ENCODE peak calls at places on chromosomes 6 and 20, in ten cellular contexts. F, M, C, L, J, S, Z, V, E and B are unnamed samples.

GRCh38 chr6:100445512-100445911 is 19.2 kb downstream of the SIM1 start:
- DNase-seq in J (no peak), V (no peak), S (no peak), M (no peak), Z (no peak), E (peak), C (no peak), L (no peak), F (no peak), B (no peak)

GRCh38 chr6:12097791-12098190 is 85.7 kb downstream of the HIVEP1 start:
- DNase-seq in L (no peak), C (no peak), Z (peak), E (peak), J (no peak), S (no peak), F (peak), V (peak), M (no peak), B (no peak)

GRCh38 chr6:54491431-54491830 is 183.2 kb downstream of the TINAG start:
- DNase-seq in V (no peak), C (no peak), M (no peak), Z (no peak), F (no peak), S (no peak), J (no peak), E (peak), L (no peak), B (peak)

GRCh38 chr6:166005401-166005845 is 162.2 kb downstream of the TBXT start:
- DNase-seq in L (no peak), C (no peak), E (peak), J (no peak), V (peak), F (no peak), S (peak), M (peak), Z (peak), B (no peak)

GRCh38 chr6:11225990-11226389 is 6.5 kb downstream of the NEDD9 start:
- DNase-seq in L (no peak), E (no peak), S (no peak), F (no peak), Z (no peak), V (no peak), C (no peak), M (no peak), J (no peak), B (no peak)

GRCh38 chr6:84568971-84569370 is 195.4 kb downstream of the TBX18 start:
- DNase-seq in M (peak), L (no peak), Z (peak), F (peak), E (peak), V (peak), J (no peak), S (peak), C (no peak), B (no peak)

GRCh38 chr6:127352519-127352918 is 9.1 kb upstream of the ECHDC1 start:
- DNase-seq in L (no peak), E (no peak), S (no peak), C (no peak), M (no peak), Z (no peak), V (no peak), F (no peak), J (no peak), B (no peak)

GRCh38 chr6:19772891-19773290 is 64.3 kb upstream of the ID4 start:
- DNase-seq in F (no peak), C (no peak), Z (no peak), E (no peak), M (no peak), J (no peak), V (no peak), S (no peak), L (no peak), B (no peak)

GRCh38 chr6:11762782-11763459 is 15.7 kb downstream of the ADTRP start:
- DNase-seq in Z (no peak), S (no peak), F (no peak), L (no peak), C (no peak), J (no peak), E (peak), V (no peak), M (no peak), B (no peak)

GRCh38 chr6:89369009-89369408 is 16.5 kb upstream of the UBE2J1 start:
- DNase-seq in Z (peak), V (peak), S (peak), L (peak), C (no peak), M (peak), J (no peak), F (peak), E (peak), B (no peak)

GRCh38 chr6:4899249-4899648 is 104.6 kb downstream of the RPP40 start:
- DNase-seq in F (no peak), L (no peak), Z (no peak), E (no peak), S (no peak), V (no peak), M (no peak), C (no peak), J (no peak), B (no peak)

GRCh38 chr6:110664933-110665332 is 150.3 kb downstream of the CDK19 start:
- DNase-seq in C (no peak), S (peak), Z (peak), M (no peak), V (peak), E (peak), J (no peak), L (no peak), F (no peak), B (no peak)

GRCh38 chr6:100460650-100461204 is 4.0 kb downstream of the SIM1 start:
- DNase-seq in M (peak), F (peak), S (no peak), J (no peak), V (no peak), C (no peak), Z (no peak), E (peak), L (no peak), B (no peak)

GRCh38 chr6:12354499-12354898 is 64.3 kb downstream of the EDN1 start:
- DNase-seq in J (no peak), M (no peak), C (no peak), S (peak), E (peak), Z (peak), F (no peak), V (peak), L (no peak), B (peak)

GRCh38 chr6:144055121-144055931 is 40.0 kb downstream of the SF3B5 start:
- DNase-seq in M (no peak), E (no peak), F (no peak), C (no peak), S (no peak), L (no peak), Z (no peak), V (no peak), J (no peak), B (no peak)

GRCh38 chr6:151763938-151764680 is 43.4 kb upstream of the ESR1 start:
- DNase-seq in Z (peak), J (peak), E (peak), M (peak), C (peak), V (peak), S (peak), F (peak), L (peak), B (no peak)

GRCh38 chr6:33724281-33725023 is 13.0 kb upstream of the UQCC2 start:
- DNase-seq in C (no peak), Z (no peak), V (no peak), E (no peak), S (no peak), L (peak), M (no peak), F (no peak), J (peak), B (no peak)

GRCh38 chr20:25987073-25987927 is 290.6 kb upstream of the ZNF337 start:
- DNase-seq in V (peak), C (peak), F (peak), Z (peak), J (peak), S (peak), M (peak), L (peak), E (peak), B (no peak)

GRCh38 chr6:135909737-135910387 is 58.4 kb downstream of the PDE7B start:
- DNase-seq in J (no peak), M (peak), Z (peak), S (peak), F (peak), V (peak), L (no peak), C (no peak), E (peak), B (no peak)

GRCh38 chr20:63234693-63235398 is 859 bp upstream of the BIRC7 start:
- DNase-seq in F (no peak), J (no peak), M (peak), Z (no peak), C (no peak), L (no peak), E (peak), V (no peak), S (no peak), B (no peak)

GRCh38 chr20:14929388-14929787 is 592.0 kb upstream of the FLRT3 start:
- DNase-seq in E (no peak), J (no peak), L (no peak), V (no peak), C (no peak), S (no peak), M (no peak), F (no peak), Z (no peak), B (no peak)

GRCh38 chr6:71579902-71580301 is 291.3 kb downstream of the OGFRL1 start:
- DNase-seq in J (no peak), S (no peak), M (no peak), Z (no peak), L (no peak), F (no peak), V (no peak), E (no peak), C (no peak), B (no peak)

GRCh38 chr6:71584712-71585436 is 296.3 kb downstream of the OGFRL1 start:
- DNase-seq in J (peak), L (no peak), M (no peak), E (no peak), C (no peak), Z (no peak), V (no peak), F (no peak), S (no peak), B (no peak)

GRCh38 chr6:71585472-71585871 is 296.9 kb downstream of the OGFRL1 start:
- DNase-seq in V (no peak), Z (no peak), M (no peak), C (no peak), S (no peak), F (no peak), L (no peak), E (no peak), J (peak), B (no peak)

GRCh38 chr6:71577766-71578165 is 289.2 kb downstream of the OGFRL1 start:
- DNase-seq in C (no peak), L (no peak), S (no peak), Z (no peak), V (no peak), J (no peak), E (no peak), M (no peak), F (no peak), B (no peak)

GRCh38 chr6:71582820-71583219 is 294.2 kb downstream of the OGFRL1 start:
- DNase-seq in J (no peak), F (no peak), Z (no peak), S (no peak), L (no peak), V (no peak), C (no peak), M (no peak), E (no peak), B (no peak)
- H3K4me3 ChIP-seq in J (no peak), F (no peak), Z (no peak), S (no peak), L (no peak), V (no peak), C (no peak), M (no peak), E (no peak), B (no peak)

GRCh38 chr20:32623667-32624157 is 38.6 kb upstream of the NOL4L start:
- DNase-seq in F (no peak), M (no peak), Z (no peak), V (no peak), S (no peak), C (no peak), J (no peak), L (no peak), E (no peak), B (no peak)
- TF ChIP-seq CTCF in F (no peak), M (no peak), Z (no peak), V (no peak), S (no peak), C (no peak), J (no peak), L (no peak), E (no peak), B (no peak)

DNA sequence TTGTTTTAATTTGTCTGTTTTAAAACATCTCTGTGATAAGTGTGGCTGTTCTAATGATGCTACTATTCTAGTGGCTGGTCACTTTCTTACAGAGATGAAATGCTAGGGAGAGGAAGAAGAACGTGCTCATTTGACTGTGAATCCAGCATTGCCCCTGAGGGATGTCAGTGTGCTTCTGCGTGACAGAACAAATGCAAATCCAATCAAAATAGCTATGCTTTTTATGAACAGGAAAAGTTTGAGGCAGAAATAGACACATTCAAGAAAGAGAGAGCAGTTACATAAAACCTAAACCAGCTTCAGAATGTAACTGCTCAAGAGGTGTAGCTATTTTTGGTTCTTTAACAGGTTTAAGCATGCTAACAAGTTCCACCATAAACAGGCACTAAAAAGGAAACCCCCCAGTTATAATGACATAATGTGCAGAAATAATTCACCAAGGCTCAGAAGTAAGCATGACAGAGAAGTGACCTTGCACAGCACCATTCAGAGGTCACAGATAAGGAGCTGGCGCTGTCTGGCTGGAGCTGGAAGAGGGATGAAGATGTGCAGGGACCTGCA is 385.3 kb downstream of the EPM2A start:
- DNase-seq in M (no peak), L (no peak), Z (no peak), V (no peak), E (no peak), C (no peak), F (no peak), J (no peak), S (no peak), B (no peak)
- H3K4me3 ChIP-seq in M (no peak), L (no peak), Z (no peak), V (no peak), E (no peak), C (no peak), F (no peak), J (no peak), S (no peak), B (no peak)

GRCh38 chr6:26537846-26538571 is at the start of gene HMGN4:
- DNase-seq in E (peak), Z (peak), M (peak), C (peak), J (peak), S (peak), V (peak), F (peak), L (peak), B (peak)
- TF ChIP-seq CTCF in E (no peak), Z (peak), M (peak), C (no peak), J (no peak), S (no peak), V (no peak), F (peak), L (no peak), B (peak)